ENCODE peak calls at places on chromosomes 5 and 9, in seven cellular contexts. B is HCT116, O is A673, G is Peyer's patch, M is right cardiac atrium, F is heart left ventricle, I is colonic mucosa. C is an unnamed sample. For H3K9me3 and H3K4me1, the result is how much of the 10 kb centered on the place peaks cover.

GRCh38 chr5:180866296-180866695 is 5.2 kb upstream of the ZFP62 start:
- DNase-seq in B (no peak), O (no peak), G (no peak), M (no peak), F (no peak), I (peak), C (peak)

GRCh38 chr5:555058-555623 is 30.9 kb upstream of the SLC9A3 start:
- DNase-seq in B (no peak), O (no peak), G (peak), M (no peak), F (no peak), I (peak), C (no peak)

GRCh38 chr5:129771058-129771838 is 23.4 kb downstream of the MINAR2 start:
- DNase-seq in B (peak), O (peak), G (no peak), M (peak), F (peak), I (peak), C (peak)

GRCh38 chr5:132435891-132436290 is 54.7 kb downstream of the IRF1 start:
- DNase-seq in B (no peak), O (no peak), G (no peak), M (no peak), F (no peak), I (no peak), C (no peak)

GRCh38 chr5:157951673-157952373 is 92.9 kb upstream of the CLINT1 start:
- DNase-seq in B (no peak), O (peak), G (no peak), M (no peak), F (no peak), I (no peak), C (no peak)

GRCh38 chr5:158139161-158139560 is 280.2 kb upstream of the CLINT1 start:
- DNase-seq in B (no peak), O (no peak), G (no peak), M (no peak), F (no peak), I (no peak), C (no peak)

GRCh38 chr5:96924016-96924443 is 11.8 kb upstream of the LNPEP start:
- DNase-seq in B (no peak), O (no peak), G (no peak), M (no peak), F (no peak), I (no peak), C (no peak)

GRCh38 chr5:15575566-15576195 is 75.7 kb downstream of the FBXL7 start:
- DNase-seq in B (no peak), O (no peak), G (no peak), M (no peak), F (no peak), I (no peak), C (no peak)

GRCh38 chr5:24986326-24986725 is 341.5 kb upstream of the CDH10 start:
- DNase-seq in B (no peak), O (no peak), G (no peak), M (no peak), F (no peak), I (no peak), C (no peak)
- H3K9me3 ChIP-seq in B (under half), O (under half), G (under half), M (under half), F (under half), I (under half), C (under half)

DNA sequence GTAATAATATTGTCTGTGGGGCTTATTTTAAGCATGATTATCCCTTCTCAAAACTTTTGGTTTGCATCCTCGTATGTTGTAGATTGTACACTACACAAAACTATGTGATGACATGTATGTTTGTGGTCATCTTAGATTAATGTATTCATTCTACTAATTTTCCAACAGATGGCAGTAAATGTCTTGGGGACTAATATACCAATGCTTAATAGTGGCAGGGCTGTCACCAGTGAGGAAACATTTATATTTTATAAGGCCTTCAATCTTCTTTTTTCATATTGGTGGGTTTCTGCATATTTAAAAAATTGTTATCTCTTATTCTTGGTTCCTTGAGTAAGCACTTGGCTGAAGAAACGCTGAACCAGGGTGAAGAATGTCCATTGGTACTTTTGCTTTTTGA is 530.4 kb downstream of the RASEF start:
- DNase-seq in B (no peak), O (peak), G (no peak), M (no peak), F (no peak), I (no peak), C (no peak)
- H3K4me1 ChIP-seq in B (under half), O (under half), G (under half), M (under half), F (under half), I (under half), C (under half)

GRCh38 chr5:147482426-147483196 is 27.3 kb downstream of the DPYSL3 start:
- DNase-seq in B (no peak), O (no peak), G (no peak), M (no peak), F (no peak), I (no peak), C (no peak)

GRCh38 chr5:147485046-147485445 is 24.8 kb downstream of the DPYSL3 start:
- DNase-seq in B (no peak), O (no peak), G (no peak), M (no peak), F (no peak), I (no peak), C (no peak)

GRCh38 chr5:147483197-147483790 is 26.6 kb downstream of the DPYSL3 start:
- DNase-seq in B (no peak), O (no peak), G (no peak), M (no peak), F (no peak), I (no peak), C (no peak)

GRCh38 chr5:147484708-147485020 is 25.2 kb downstream of the DPYSL3 start:
- DNase-seq in B (no peak), O (no peak), G (no peak), M (no peak), F (no peak), I (no peak), C (no peak)

DNA sequence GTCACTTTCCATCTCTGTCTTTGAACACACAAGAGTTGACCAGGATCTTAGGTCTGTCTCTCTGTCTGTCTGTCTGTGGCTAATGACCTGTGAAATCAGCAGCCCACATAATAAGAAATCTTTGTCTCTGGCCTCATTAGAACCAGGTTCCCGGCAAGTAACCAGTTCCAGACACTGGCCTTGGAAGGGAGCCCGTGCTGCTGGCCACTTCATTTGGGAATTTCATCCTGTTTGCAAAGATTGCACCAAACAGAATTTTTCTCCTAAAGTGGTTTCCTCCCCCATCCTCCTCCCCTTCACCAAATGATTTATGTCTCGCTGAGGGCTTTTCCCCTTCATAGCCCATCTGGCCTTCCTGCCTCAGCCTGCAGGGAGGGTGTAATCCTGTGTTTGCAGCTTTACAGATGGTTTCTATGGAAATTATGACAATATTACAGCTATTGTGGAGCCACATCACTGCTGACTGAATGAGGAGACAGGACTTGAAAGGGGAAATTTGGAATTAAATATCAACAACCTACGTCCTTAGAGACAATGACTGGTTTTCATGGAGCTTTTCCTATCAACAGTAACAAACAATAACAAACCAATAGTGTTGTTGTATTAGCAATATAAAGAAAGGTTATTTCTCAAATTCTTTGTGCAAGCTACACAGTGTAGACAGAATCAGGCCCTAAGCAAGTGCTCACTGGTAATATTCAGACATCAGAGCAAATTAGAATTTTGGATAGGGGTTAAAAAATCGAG is 25.7 kb downstream of the DPYSL3 start:
- DNase-seq in B (no peak), O (peak), G (peak), M (peak), F (peak), I (peak), C (peak)
- H3K4me3 ChIP-seq in B (no peak), O (no peak), G (no peak), M (no peak), F (no peak), I (no peak), C (no peak)

DNA sequence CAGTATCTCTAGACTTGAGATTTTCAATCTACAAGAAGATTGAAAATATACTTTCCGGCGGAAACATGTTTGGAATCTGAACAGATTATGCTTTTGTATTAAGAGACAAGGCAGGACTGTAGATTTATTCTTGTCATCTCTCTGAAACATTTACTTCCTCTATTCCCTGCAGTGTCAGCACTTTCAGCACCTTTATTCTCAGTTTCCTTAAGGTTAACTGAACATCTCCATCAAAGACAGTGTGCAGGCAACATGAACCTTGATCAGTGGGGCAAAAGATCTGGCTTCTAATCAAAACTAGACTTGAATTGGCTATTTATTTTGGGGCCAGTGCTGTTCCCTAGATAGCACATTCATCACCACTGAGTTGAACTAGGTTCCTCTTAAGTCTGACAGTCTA is 129.9 kb upstream of the HCN1 start:
- DNase-seq in B (no peak), O (no peak), G (no peak), M (no peak), F (no peak), I (no peak), C (no peak)
- H3K9me3 ChIP-seq in B (under half), O (under half), G (under half), M (under half), F (under half), I (under half), C (under half)

DNA sequence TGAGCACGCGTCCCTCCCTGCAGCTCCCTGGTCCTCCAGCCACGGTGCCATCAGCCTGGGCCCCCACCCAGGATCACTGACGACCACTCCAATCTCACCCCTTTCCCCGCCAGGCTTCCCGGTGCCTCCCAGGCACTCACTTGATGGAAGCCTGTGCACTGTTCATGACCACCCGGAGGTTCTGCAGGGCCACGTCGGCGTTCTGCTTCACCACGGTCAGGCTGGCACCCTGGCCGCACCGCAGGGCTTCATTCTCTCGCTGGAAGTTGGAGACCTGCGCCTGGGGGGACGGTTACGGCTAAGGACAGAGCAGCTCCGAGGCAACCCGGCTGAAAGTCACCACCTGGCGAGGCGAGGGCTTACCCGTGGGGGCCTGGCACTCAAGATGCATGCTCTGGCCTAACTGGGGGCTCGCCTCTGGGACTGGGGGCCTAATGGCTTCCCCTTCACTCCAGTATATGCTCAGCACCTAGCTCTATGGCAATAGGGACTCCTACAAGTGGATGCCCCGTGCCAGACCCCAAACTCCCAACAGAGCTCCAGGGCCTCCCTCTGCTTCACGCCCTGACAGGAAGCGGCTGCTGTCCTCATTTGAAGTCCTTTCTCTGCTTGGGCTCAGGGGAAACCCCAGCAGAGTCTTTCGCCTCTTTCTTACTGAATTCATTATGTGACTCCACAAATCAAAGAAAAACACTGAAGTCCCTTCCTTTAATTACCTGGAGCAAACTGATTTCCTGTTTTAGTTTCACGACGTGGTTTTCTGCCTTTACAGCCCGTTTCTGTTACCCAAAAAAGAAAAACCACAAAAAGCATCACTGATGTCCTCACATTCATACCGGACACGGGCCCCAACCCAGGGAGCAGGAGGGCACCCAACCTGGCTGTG is 4.2 kb upstream of the SNAPC4 start:
- DNase-seq in B (no peak), O (no peak), G (no peak), M (peak), F (no peak), I (no peak), C (no peak)
- H3K4me1 ChIP-seq in B (under half), O (under half), G (under half), M (under half), F (under half), I (under half), C (under half)

DNA sequence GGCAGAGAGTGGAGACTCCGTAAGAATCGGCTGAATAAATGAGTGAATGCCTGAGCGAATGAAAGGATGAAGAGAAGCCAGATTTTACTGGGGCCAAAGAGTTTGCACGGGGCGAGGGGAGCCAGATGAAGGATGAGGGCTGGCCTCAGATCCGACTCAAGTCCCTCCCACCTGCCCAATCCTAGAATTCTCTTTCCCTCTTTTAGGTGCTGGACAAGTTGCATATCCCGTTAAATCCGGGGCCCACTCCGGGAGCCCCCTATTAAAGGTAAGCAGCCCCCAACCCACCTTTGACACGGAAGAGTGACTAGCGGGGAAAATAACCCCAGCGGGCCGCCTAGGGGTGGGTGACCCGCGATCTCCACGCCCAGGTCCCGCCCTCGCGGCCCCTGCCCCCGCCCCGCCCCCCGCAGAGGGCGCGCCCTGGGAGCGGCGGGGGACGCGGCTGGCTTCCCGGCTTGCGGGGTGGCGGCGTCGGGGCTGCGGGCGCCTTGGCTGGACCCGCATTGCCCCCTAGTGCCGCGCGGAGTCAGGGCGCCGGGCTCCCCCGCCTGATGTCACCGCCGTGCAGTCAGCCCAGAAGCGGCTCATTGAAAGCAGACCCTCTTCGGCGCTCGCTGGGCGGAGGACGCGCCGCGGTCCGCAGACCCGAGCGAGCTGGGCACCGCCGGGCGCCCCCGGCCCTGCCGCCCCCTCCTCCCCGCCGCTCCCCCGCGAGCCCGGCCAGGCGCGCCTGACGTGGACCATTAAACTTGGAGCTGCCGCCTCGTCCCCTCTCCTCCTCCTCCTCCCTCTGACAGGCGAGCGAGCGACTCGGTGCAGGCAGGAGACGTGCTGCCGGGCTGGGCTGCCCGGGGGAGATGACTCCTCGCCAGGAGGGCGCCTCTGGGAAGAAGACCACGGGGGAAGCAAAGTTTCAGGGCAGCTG is at the start of gene ADRA1B:
- DNase-seq in B (no peak), O (peak), G (peak), M (peak), F (peak), I (peak), C (no peak)
- H3K4me3 ChIP-seq in B (no peak), O (peak), G (peak), M (peak), F (peak), I (peak), C (no peak)

GRCh38 chr5:133756036-133756435 is 143.7 kb upstream of the FSTL4 start:
- DNase-seq in B (no peak), O (no peak), G (no peak), M (no peak), F (no peak), I (no peak), C (no peak)

GRCh38 chr5:133756756-133757155 is 144.4 kb upstream of the FSTL4 start:
- DNase-seq in B (no peak), O (no peak), G (no peak), M (no peak), F (no peak), I (no peak), C (no peak)

GRCh38 chr5:133754575-133755169 is 142.3 kb upstream of the FSTL4 start:
- DNase-seq in B (peak), O (peak), G (no peak), M (peak), F (no peak), I (no peak), C (peak)

GRCh38 chr5:133751846-133752245 is 139.5 kb upstream of the FSTL4 start:
- DNase-seq in B (no peak), O (no peak), G (no peak), M (no peak), F (no peak), I (no peak), C (no peak)

GRCh38 chr5:133753856-133754255 is 141.5 kb upstream of the FSTL4 start:
- DNase-seq in B (no peak), O (peak), G (no peak), M (no peak), F (no peak), I (no peak), C (no peak)
- H3K9me3 ChIP-seq in B (under half), O (under half), G (under half), M (under half), F (under half), I (under half), C (under half)

GRCh38 chr9:130537346-130538050 is 41.9 kb upstream of the FUBP3 start:
- DNase-seq in B (no peak), O (no peak), G (no peak), M (peak), F (no peak), I (no peak), C (peak)

GRCh38 chr9:130539473-130540223 is 39.7 kb upstream of the FUBP3 start:
- DNase-seq in B (peak), O (no peak), G (no peak), M (no peak), F (no peak), I (peak), C (no peak)

GRCh38 chr9:130532426-130532825 is 47.0 kb upstream of the FUBP3 start:
- DNase-seq in B (no peak), O (no peak), G (no peak), M (no peak), F (no peak), I (no peak), C (no peak)

GRCh38 chr9:130536594-130537215 is 42.7 kb upstream of the FUBP3 start:
- DNase-seq in B (no peak), O (no peak), G (no peak), M (no peak), F (no peak), I (no peak), C (no peak)

DNA sequence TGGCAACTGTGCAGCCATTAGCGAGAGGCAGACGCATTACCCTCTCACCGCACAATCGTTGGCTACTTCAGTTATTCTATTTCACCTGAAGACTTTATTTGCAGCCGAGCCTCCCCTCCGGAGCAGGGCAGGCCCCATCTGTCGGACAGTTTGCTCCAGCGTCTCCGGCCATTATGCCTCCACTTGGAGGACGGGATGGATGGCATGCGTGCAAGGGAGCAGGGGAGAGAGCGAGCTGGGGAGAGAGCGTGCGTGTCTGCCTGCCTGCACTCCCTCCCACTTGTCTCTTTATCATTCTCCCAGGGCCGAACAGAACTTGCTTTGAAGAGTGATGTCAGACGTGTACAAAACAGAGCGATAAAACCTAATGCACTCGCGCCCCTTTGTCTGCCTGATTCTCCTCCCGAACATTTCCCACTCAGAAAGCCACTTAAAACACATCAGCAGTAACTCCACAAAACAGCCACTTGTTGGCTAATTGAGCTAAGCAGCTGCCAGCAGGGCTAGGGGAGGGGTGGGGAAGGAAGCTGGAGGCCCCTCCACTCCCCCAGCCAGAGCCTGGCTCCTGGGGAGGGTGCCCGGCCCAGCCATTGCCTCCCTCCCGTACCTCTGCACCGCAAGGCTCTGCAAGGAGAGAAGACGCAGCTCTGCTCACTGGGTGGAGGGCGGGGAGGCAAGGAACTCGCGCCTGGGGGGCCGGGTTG is 43.4 kb upstream of the FUBP3 start:
- DNase-seq in B (no peak), O (peak), G (no peak), M (peak), F (no peak), I (no peak), C (peak)
- H3K4me1 ChIP-seq in B (under half), O (under half), G (under half), M (under half), F (under half), I (under half), C (under half)

DNA sequence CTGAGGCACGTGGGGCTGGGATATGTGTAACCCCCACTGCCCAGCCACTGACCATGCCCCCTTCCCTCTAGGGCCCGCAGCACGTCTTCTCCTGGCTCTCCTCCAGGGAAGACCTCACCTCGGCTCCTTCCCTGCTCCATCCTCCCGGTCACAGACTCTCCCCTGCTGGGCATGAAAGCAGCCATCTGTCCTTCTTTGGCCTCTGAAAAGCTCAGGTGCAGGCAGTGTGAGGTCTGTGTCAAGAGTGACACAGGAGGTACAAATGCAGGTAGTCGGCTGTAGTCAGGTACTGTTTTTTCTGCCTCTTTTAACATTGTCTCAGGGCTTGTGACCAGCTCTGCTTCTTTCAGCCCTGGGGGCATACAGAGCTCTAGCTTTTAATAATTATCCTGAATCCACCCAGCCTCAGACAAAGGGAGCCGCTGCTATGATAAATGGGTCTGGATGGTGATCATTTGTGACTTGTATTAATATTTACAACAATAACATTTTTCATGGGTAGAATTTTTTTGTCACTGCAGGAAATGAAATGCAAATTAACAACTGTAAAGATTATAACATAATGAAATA is 46.4 kb downstream of the C5orf15 start:
- DNase-seq in B (no peak), O (no peak), G (no peak), M (no peak), F (no peak), I (no peak), C (no peak)
- H3K4me3 ChIP-seq in B (no peak), O (no peak), G (no peak), M (no peak), F (no peak), I (no peak), C (no peak)

C was measured in SJCRH30.